ENCODE peak calls at places on chromosomes 11 and 22, in five cellular contexts. V is CD8-positive, alpha-beta memory T cell; O is neural progenitor cell; T is body of pancreas; L is IMR-90. R is an unnamed sample.

GRCh38 chr11:5369793-5370192 is 13.8 kb upstream of the OR51M1 start:
- DNase-seq in O (peak; percentile 36), L (peak; percentile 90), T (no peak), V (no peak), R (no peak)

GRCh38 chr11:2779981-2780849 is 80.4 kb upstream of the KCNQ1OT1 start:
- DNase-seq in T (peak; percentile 26), L (no peak), V (no peak), O (no peak), R (peak; percentile 39)

GRCh38 chr11:86524603-86525352 is 147.6 kb downstream of the ME3 start:
- DNase-seq in L (peak; percentile 73), O (no peak), T (no peak), V (no peak), R (no peak)

GRCh38 chr11:102940714-102941588 is 14.6 kb downstream of the MMP13 start:
- DNase-seq in V (no peak), L (peak; percentile 73), O (peak; percentile 88), T (peak; percentile 49), R (peak; percentile 77)

GRCh38 chr22:29635734-29636357 is 32.4 kb downstream of the NF2 start:
- DNase-seq in V (no peak), L (peak; percentile 73), O (peak; percentile 51), T (no peak), R (no peak)

GRCh38 chr11:35486446-35486845 is 39.0 kb downstream of the PAMR1 start:
- DNase-seq in V (no peak), L (no peak), O (no peak), T (no peak), R (no peak)

GRCh38 chr11:203945-204586 is 3.1 kb downstream of the BET1L start:
- DNase-seq in L (no peak), V (no peak), O (no peak), T (peak; percentile 12), R (peak; percentile 12)

GRCh38 chr11:130454495-130455262 is 6.2 kb downstream of the ADAMTS15 start:
- DNase-seq in V (no peak), L (peak; percentile 76), O (no peak), T (no peak), R (no peak)

GRCh38 chr22:37126383-37126782 is 16.9 kb upstream of the TMPRSS6 start:
- DNase-seq in V (no peak), L (no peak), O (peak; percentile 50), T (no peak), R (peak; percentile 75)

GRCh38 chr22:49737101-49737551 is 90.5 kb downstream of the BRD1 start:
- DNase-seq in T (no peak), L (no peak), V (no peak), O (no peak), R (peak; percentile 19)

GRCh38 chr11:119371067-119371601 is 10.4 kb downstream of the USP2 start:
- DNase-seq in O (no peak), T (no peak), V (no peak), L (no peak), R (no peak)

GRCh38 chr22:49571326-49571725 is 256.3 kb downstream of the BRD1 start:
- DNase-seq in L (no peak), V (no peak), T (no peak), O (no peak), R (peak; percentile 27)

GRCh38 chr11:88553204-88553603 is 215.7 kb upstream of the CTSC start:
- DNase-seq in T (no peak), O (no peak), L (peak; percentile 49), V (no peak), R (no peak)

GRCh38 chr11:95154514-95154913 is 64.9 kb downstream of the ENDOD1 start:
- DNase-seq in T (peak; percentile 40), L (peak; percentile 19), V (no peak), O (peak; percentile 80), R (peak; percentile 89)

GRCh38 chr11:27331984-27332383 is 31.0 kb downstream of the CCDC34 start:
- DNase-seq in O (no peak), L (peak; percentile 65), T (no peak), V (no peak), R (no peak)

GRCh38 chr11:64652586-64653387 is 61.8 kb downstream of the SLC22A12 start:
- DNase-seq in O (peak; percentile 85), L (peak; percentile 55), T (peak; percentile 83), V (peak; percentile 53), R (peak; percentile 98)

GRCh38 chr11:95920460-95921105 is 3.3 kb downstream of the MTMR2 start:
- DNase-seq in V (no peak), T (no peak), O (no peak), L (peak; percentile 42), R (no peak)

GRCh38 chr11:68903288-68903630 is 373 bp downstream of the MRPL21 start:
- DNase-seq in T (no peak), L (no peak), V (no peak), O (peak; percentile 15), R (no peak)

GRCh38 chr11:27545946-27546345 is 39.4 kb upstream of the LIN7C start:
- DNase-seq in V (no peak), L (no peak), O (peak; percentile 7), T (no peak), R (no peak)

GRCh38 chr22:30210235-30210831 is 36.2 kb downstream of the LIF start:
- DNase-seq in V (no peak), O (peak; percentile 29), T (peak; percentile 44), L (peak; percentile 80), R (peak; percentile 63)

GRCh38 chr11:103582351-103582909 is 454.0 kb upstream of the DDI1 start:
- DNase-seq in T (no peak), V (no peak), L (peak; percentile 39), O (no peak), R (no peak)

GRCh38 chr22:24392218-24392931 is 35.0 kb upstream of the ADORA2A start:
- DNase-seq in L (no peak), V (no peak), T (no peak), O (no peak), R (no peak)

GRCh38 chr11:43765194-43765593 is 84.7 kb downstream of the HSD17B12 start:
- DNase-seq in O (no peak), V (no peak), L (no peak), T (no peak), R (no peak)

GRCh38 chr22:32587449-32587848 is 112.8 kb downstream of the FBXO7 start:
- DNase-seq in T (peak; percentile 14), L (no peak), O (no peak), V (no peak), R (no peak)

GRCh38 chr22:26542831-26543230 is 30.6 kb upstream of the TFIP11 start:
- DNase-seq in O (no peak), V (no peak), L (no peak), T (no peak), R (no peak)

DNA sequence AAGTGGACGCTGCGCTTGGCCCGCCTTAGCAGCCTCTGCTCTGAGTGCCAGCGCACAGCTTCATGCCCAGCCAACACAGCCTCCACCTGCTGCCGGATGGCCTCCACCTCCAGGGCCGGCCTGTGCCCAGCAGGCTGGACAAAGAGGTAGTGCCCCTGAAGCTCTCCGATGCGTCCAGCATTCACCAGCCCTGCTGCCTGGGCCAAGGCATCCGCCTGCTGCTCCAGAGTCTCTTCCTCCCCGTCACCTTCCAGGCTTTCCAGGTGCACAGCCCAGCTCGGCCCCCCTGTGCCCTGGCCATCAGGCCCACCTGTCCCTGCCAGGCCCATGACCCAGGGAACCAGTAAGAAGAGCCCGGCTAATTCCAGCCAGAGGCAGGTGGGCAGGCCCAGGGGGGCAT is 2.5 kb downstream of the PCSK7 start:
- DNase-seq in L (no peak), V (no peak), O (no peak), T (no peak), R (no peak)
- H3K4me3 ChIP-seq in L (no peak overlapping the region), V (peak overlapping the region; percentile 91), O (no peak overlapping the region), T (no peak overlapping the region), R (no peak overlapping the region)

GRCh38 chr11:47773882-47774281 is 6.7 kb upstream of the FNBP4 start:
- DNase-seq in L (no peak), O (no peak), T (no peak), V (no peak), R (no peak)

GRCh38 chr11:47778878-47779483 is 11.8 kb upstream of the FNBP4 start:
- DNase-seq in T (no peak), V (no peak), O (no peak), L (no peak), R (no peak)

DNA sequence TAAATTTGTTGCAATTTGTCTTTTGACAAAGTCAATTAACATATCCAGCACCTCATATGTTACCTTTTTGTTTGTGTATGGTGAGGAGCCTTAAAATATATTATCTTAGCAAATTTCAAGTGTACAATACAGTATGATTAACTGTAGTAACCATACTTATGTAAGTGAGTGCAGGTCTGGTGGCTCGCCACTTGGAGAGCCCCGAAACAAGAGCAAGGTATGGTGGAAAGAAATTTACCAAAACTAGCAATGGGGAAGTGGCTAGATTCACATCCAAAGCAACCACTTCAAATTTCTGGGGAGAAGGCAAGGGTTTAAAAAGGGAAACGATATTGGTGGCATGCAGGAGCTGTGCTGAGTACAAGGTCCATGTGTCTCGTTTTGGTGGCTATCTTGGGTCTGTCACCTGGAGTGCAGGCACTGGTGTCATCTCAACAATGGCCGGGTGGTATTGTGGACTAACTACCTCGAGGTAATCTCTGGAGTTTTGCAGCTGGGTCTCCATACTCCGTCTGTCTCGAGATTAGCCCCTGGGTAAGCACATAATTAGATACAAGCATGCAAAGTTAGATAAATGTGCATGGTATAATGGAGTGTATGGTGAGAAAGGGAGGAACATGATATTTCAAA is 8.2 kb upstream of the FNBP4 start:
- DNase-seq in L (no peak), O (no peak), V (no peak), T (no peak), R (no peak)
- H3K36me3 ChIP-seq in L (peaks cover 25% of the 10 kb centered on the region), O (peaks cover 16% of the 10 kb centered on the region), V (peaks cover 20% of the 10 kb centered on the region), T (no peaks in the 10 kb centered on the region), R (peaks cover 59% of the 10 kb centered on the region)

DNA sequence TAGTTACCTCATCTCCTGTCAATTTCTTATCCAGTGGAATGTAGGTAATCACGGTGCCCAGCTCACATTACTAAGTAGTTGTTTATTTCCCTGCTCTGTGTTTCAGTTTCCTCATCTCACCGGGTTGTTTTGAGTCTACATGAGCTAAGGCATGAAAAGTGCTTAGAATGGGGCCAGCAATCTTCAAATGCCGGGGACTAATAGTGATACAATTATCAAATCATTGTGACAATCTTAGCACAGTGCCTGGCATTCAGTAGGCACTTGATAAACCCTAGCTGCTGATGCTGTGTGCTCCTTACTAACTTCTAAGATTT is 53.3 kb upstream of the CD5 start:
- DNase-seq in T (no peak), O (no peak), V (no peak), L (no peak), R (no peak)
- H3K27ac ChIP-seq in T (no peak overlapping the region), O (no peak overlapping the region), V (no peak overlapping the region), L (no peak overlapping the region), R (no peak overlapping the region)

DNA sequence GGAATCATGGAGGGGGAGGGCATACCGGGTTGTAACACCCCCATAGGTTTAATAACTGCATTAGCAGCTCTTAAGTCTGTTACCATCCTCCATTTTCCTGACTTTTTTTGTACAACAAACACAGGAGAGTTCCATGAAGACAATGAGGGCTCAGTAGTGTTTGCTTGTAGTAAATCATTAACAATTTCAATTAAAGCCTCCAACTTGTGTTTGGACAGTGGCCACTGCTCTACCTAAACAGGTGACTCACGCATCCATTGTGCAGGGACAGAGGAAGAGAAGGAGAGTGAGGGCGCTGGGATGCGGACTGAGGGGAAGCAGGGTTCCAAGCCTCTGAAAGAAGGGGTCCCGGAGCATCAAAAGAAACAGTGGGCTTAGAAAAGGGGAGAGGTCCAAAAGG is 21.3 kb upstream of the MTNR1B start:
- DNase-seq in L (no peak), T (peak; percentile 43), V (no peak), O (no peak), R (no peak)
- H3K4me3 ChIP-seq in L (no peak overlapping the region), T (no peak overlapping the region), V (no peak overlapping the region), O (no peak overlapping the region), R (peak overlapping the region; percentile 48)

DNA sequence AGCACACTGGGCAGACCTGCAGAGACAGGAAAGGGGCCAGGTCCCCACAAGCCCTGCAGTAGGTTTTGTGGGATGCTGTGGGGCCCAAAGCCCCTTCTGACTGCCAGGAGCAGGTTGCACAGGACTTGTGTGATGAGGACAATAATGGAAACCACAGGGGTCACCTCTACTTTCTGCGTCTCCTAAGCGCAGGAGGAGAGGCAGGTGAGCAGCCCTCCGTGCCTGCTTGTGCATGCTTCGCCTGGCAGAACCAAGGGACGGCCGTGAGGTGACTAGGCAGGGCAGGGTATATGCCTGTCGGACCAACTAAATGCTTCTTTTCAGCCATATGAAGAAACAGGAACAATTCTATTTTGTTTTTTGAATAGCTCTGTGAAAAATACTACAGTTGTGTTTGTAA is 77.9 kb upstream of the PITPNB start:
- DNase-seq in O (no peak), V (no peak), L (no peak), T (no peak), R (no peak)
- H3K36me3 ChIP-seq in O (no peaks in the 10 kb centered on the region), V (no peaks in the 10 kb centered on the region), L (peaks cover 55% of the 10 kb centered on the region), T (no peaks in the 10 kb centered on the region), R (no peaks in the 10 kb centered on the region)